ENCODE peak calls at places on chromosomes 7 and 10, in ten cellular contexts. A, V, B, F, G, U, N, M, K and S are unnamed samples.

GRCh38 chr7:124349443-124349842 is 316.6 kb upstream of the TMEM229A start:
- DNase-seq in B (no peak), N (no peak), F (no peak), G (no peak), M (no peak), K (no peak), A (no peak), U (no peak), V (no peak), S (no peak)

GRCh38 chr7:112905950-112906349 is 115.8 kb upstream of the TMEM168 start:
- DNase-seq in N (no peak), M (peak; percentile 28), U (no peak), F (no peak), K (no peak), G (no peak), V (no peak), B (no peak), A (no peak), S (no peak)

GRCh38 chr7:47901542-47901941 is 46.7 kb downstream of the PKD1L1 start:
- DNase-seq in A (no peak), N (no peak), B (no peak), G (no peak), F (no peak), V (no peak), U (no peak), K (peak; percentile 15), M (peak; percentile 65), S (peak; percentile 19)

GRCh38 chr7:1106783-1107421 is 19.0 kb downstream of the GPER1 start:
- DNase-seq in A (no peak), B (no peak), V (no peak), M (no peak), F (no peak), N (no peak), K (no peak), U (no peak), G (no peak), S (no peak)

GRCh38 chr7:44959956-44960640 is 18.7 kb downstream of the MYO1G start:
- DNase-seq in B (no peak), F (no peak), U (no peak), V (no peak), A (no peak), G (no peak), M (no peak), K (no peak), N (no peak), S (no peak)

GRCh38 chr10:18164771-18165361 is 24.6 kb downstream of the CACNB2 start:
- DNase-seq in G (no peak), V (no peak), F (no peak), A (no peak), B (no peak), M (peak; percentile 91), K (peak; percentile 42), U (no peak), N (no peak), S (peak; percentile 97)

GRCh38 chr10:3048114-3049019 is 19.0 kb upstream of the PFKP start:
- DNase-seq in G (no peak), U (no peak), N (no peak), M (peak; percentile 87), V (no peak), A (no peak), K (no peak), F (no peak), B (no peak), S (peak; percentile 79)

GRCh38 chr7:132972745-132973144 is 109.1 kb downstream of the CHCHD3 start:
- DNase-seq in B (no peak), U (no peak), A (no peak), G (no peak), V (no peak), K (no peak), N (no peak), M (no peak), F (no peak), S (no peak)